ENCODE peak calls at places on chromosomes 3 and 15, in five cellular contexts. D is stomach, K is body of pancreas, E is A549, Z is left ventricle myocardium inferior. C is an unnamed sample.
A peak's percentile ranks its signal among the peaks of the same experiment; 100 is the strongest.

GRCh38 chr3:119631529-119631928 is 28.9 kb downstream of the POPDC2 start:
- DNase-seq in D (no peak), K (no peak), E (no peak), Z (no peak), C (no peak)

GRCh38 chr3:138412821-138413531 is 21.4 kb upstream of the ESYT3 start:
- DNase-seq in D (no peak), K (no peak), E (peak; percentile 10), Z (no peak), C (no peak)

GRCh38 chr15:43948691-43949325 is 122.0 kb downstream of the WDR76 start:
- DNase-seq in D (no peak), K (no peak), E (no peak), Z (no peak), C (no peak)

GRCh38 chr3:146274833-146275232 is 23.9 kb upstream of the PLSCR4 start:
- DNase-seq in D (no peak), K (no peak), E (no peak), Z (no peak), C (no peak)

GRCh38 chr15:79849789-79850188 is 47.0 kb downstream of the MTHFS start:
- DNase-seq in D (peak; percentile 35), K (no peak), E (peak; percentile 63), Z (no peak), C (no peak)

GRCh38 chr3:4674216-4674615 is 181.1 kb downstream of the ITPR1 start:
- DNase-seq in D (no peak), K (no peak), E (no peak), Z (no peak), C (no peak)

GRCh38 chr3:12194669-12195161 is 36.0 kb upstream of the TIMP4 start:
- DNase-seq in D (peak; percentile 66), K (no peak), E (peak; percentile 86), Z (no peak), C (no peak)

GRCh38 chr15:73284073-73284472 is 84.7 kb downstream of the HCN4 start:
- DNase-seq in D (no peak), K (no peak), E (peak; percentile 17), Z (no peak), C (no peak)

GRCh38 chr15:52496776-52497470 is 31.8 kb downstream of the MYO5A start:
- DNase-seq in D (no peak), K (no peak), E (peak; percentile 44), Z (no peak), C (no peak)

GRCh38 chr15:87777054-87777498 is 479.5 kb downstream of the NTRK3 start:
- DNase-seq in D (no peak), K (no peak), E (no peak), Z (no peak), C (no peak)

GRCh38 chr3:49025005-49025792 is 3.3 kb downstream of the NDUFAF3 start:
- DNase-seq in D (no peak), K (no peak), E (no peak), Z (no peak), C (no peak)

GRCh38 chr3:111238896-111239295 is 167.3 kb downstream of the NECTIN3 start:
- DNase-seq in D (no peak), K (no peak), E (no peak), Z (no peak), C (no peak)

GRCh38 chr3:77053769-77054168 is 13.9 kb downstream of the ROBO2 start:
- DNase-seq in D (no peak), K (no peak), E (no peak), Z (no peak), C (no peak)

GRCh38 chr15:45919806-45920205 is 285.0 kb downstream of the SQOR start:
- DNase-seq in D (no peak), K (no peak), E (peak; percentile 72), Z (no peak), C (no peak)

GRCh38 chr3:171774516-171774915 is 35.8 kb downstream of the PLD1 start:
- DNase-seq in D (no peak), K (no peak), E (no peak), Z (no peak), C (no peak)

GRCh38 chr3:77081240-77081661 is 41.4 kb downstream of the ROBO2 start:
- DNase-seq in D (no peak), K (peak; percentile 62), E (no peak), Z (peak; percentile 26), C (peak; percentile 55)

GRCh38 chr3:184154909-184155643 is at the start of gene DVL3:
- DNase-seq in D (peak; percentile 75), K (peak; percentile 73), E (peak; percentile 45), Z (peak; percentile 78), C (peak; percentile 77)

GRCh38 chr3:47261301-47261700 is 21.3 kb downstream of the KIF9 start:
- DNase-seq in D (no peak), K (no peak), E (no peak), Z (no peak), C (no peak)

GRCh38 chr15:43187544-43188155 is 2.4 kb downstream of the CCNDBP1 start:
- DNase-seq in D (no peak), K (no peak), E (peak; percentile 51), Z (no peak), C (no peak)

GRCh38 chr15:70060214-70061085 is 37.3 kb downstream of the TLE3 start:
- DNase-seq in D (no peak), K (no peak), E (no peak), Z (no peak), C (no peak)

GRCh38 chr3:158570999-158571702 is at the start of gene MLF1:
- DNase-seq in D (peak; percentile 92), K (peak; percentile 95), E (peak; percentile 95), Z (peak; percentile 97), C (peak; percentile 98)

GRCh38 chr3:13144163-13145023 is 71.2 kb upstream of the IQSEC1 start:
- DNase-seq in D (no peak), K (no peak), E (no peak), Z (no peak), C (no peak)

GRCh38 chr15:58734859-58735258 is 14.6 kb downstream of the ADAM10 start:
- DNase-seq in D (no peak), K (no peak), E (no peak), Z (no peak), C (no peak)
- H3K4me1 ChIP-seq in D (peaks cover 14% of the 10 kb centered on the region), K (peaks cover 12% of the 10 kb centered on the region), E (peaks cover 52% of the 10 kb centered on the region), Z (peaks cover 93% of the 10 kb centered on the region), C (peaks cover 10% of the 10 kb centered on the region)

GRCh38 chr15:100720406-100720967 is 118.1 kb downstream of the ASB7 start:
- DNase-seq in D (no peak), K (no peak), E (no peak), Z (no peak), C (no peak)

GRCh38 chr15:100725121-100726069 is 123.0 kb downstream of the ASB7 start:
- DNase-seq in D (no peak), K (peak; percentile 8), E (no peak), Z (no peak), C (no peak)

GRCh38 chr15:100722551-100723322 is 120.3 kb downstream of the ASB7 start:
- DNase-seq in D (no peak), K (peak; percentile 9), E (no peak), Z (no peak), C (no peak)

GRCh38 chr15:100723323-100723801 is 121.0 kb downstream of the ASB7 start:
- DNase-seq in D (no peak), K (peak; percentile 9), E (no peak), Z (no peak), C (no peak)

GRCh38 chr15:100721758-100722550 is 119.6 kb downstream of the ASB7 start:
- DNase-seq in D (peak; percentile 54), K (peak; percentile 63), E (peak; percentile 98), Z (peak; percentile 62), C (peak; percentile 86)
- H3K4me1 ChIP-seq in D (peaks cover 5% of the 10 kb centered on the region), K (peaks cover 70% of the 10 kb centered on the region), E (peaks cover 43% of the 10 kb centered on the region), Z (no peaks in the 10 kb centered on the region), C (peaks cover 2% of the 10 kb centered on the region)

GRCh38 chr15:75042730-75043508 is 19.5 kb downstream of the PPCDC start:
- DNase-seq in D (peak; percentile 86), K (peak; percentile 78), E (peak; percentile 76), Z (peak; percentile 85), C (peak; percentile 92)
- H3K4me1 ChIP-seq in D (peaks cover 48% of the 10 kb centered on the region), K (peaks cover 57% of the 10 kb centered on the region), E (peaks cover 33% of the 10 kb centered on the region), Z (peaks cover 64% of the 10 kb centered on the region), C (peaks cover 31% of the 10 kb centered on the region)

GRCh38 chr3:62600033-62600432 is 226.7 kb upstream of the FEZF2 start:
- DNase-seq in D (no peak), K (no peak), E (no peak), Z (no peak), C (no peak)
- H3K4me1 ChIP-seq in D (no peaks in the 10 kb centered on the region), K (no peaks in the 10 kb centered on the region), E (peaks cover 6% of the 10 kb centered on the region), Z (no peaks in the 10 kb centered on the region), C (no peaks in the 10 kb centered on the region)